ENCODE peak calls at places on chromosomes 3 and 15, in five cellular contexts. One of them, this sample, is unnamed.

GRCh38 chr15:62390793-62391543 is 225.9 kb upstream of the C2CD4B start:
- DNase-seq in mesenchymal stem cell: peak; percentile 73
- DNase-seq in H1: no peak
- DNase-seq in mesendoderm: peak; percentile 67
- DNase-seq in IMR-90: peak; percentile 36
- DNase-seq in this sample: peak; percentile 44

GRCh38 chr3:69695443-69695842 is 43.8 kb upstream of the MITF start:
- DNase-seq in H1: no peak
- DNase-seq in IMR-90: no peak
- DNase-seq in mesendoderm: no peak
- DNase-seq in mesenchymal stem cell: no peak
- DNase-seq in this sample: no peak

GRCh38 chr3:192831111-192831644 is 86.5 kb downstream of the MB21D2 start:
- DNase-seq in mesendoderm: no peak
- DNase-seq in H1: no peak
- DNase-seq in mesenchymal stem cell: peak; percentile 93
- DNase-seq in IMR-90: peak; percentile 98
- DNase-seq in this sample: no peak

GRCh38 chr3:20051123-20051806 is 11.0 kb downstream of the KAT2B start:
- DNase-seq in mesendoderm: no peak
- DNase-seq in mesenchymal stem cell: no peak
- DNase-seq in IMR-90: no peak
- DNase-seq in H1: no peak
- DNase-seq in this sample: no peak

GRCh38 chr15:57205999-57206398 is 170.3 kb upstream of the CGNL1 start:
- DNase-seq in H1: no peak
- DNase-seq in mesenchymal stem cell: no peak
- DNase-seq in mesendoderm: no peak
- DNase-seq in IMR-90: no peak
- DNase-seq in this sample: no peak

GRCh38 chr3:149395107-149396089 is 17.9 kb upstream of the TM4SF1 start:
- DNase-seq in mesenchymal stem cell: no peak
- DNase-seq in IMR-90: peak; percentile 67
- DNase-seq in mesendoderm: no peak
- DNase-seq in H1: no peak
- DNase-seq in this sample: no peak

GRCh38 chr3:69370156-69370944 is 15.5 kb downstream of the FRMD4B start:
- DNase-seq in H1: no peak
- DNase-seq in IMR-90: no peak
- DNase-seq in mesendoderm: no peak
- DNase-seq in mesenchymal stem cell: no peak
- DNase-seq in this sample: no peak

GRCh38 chr15:73116164-73116563 is 63.9 kb downstream of the NEO1 start:
- DNase-seq in H1: no peak
- DNase-seq in mesenchymal stem cell: no peak
- DNase-seq in IMR-90: no peak
- DNase-seq in mesendoderm: no peak
- DNase-seq in this sample: no peak

GRCh38 chr3:167732313-167733065 is 2.2 kb downstream of the PDCD10 start:
- DNase-seq in H1: no peak
- DNase-seq in mesenchymal stem cell: no peak
- DNase-seq in IMR-90: peak; percentile 0
- DNase-seq in mesendoderm: no peak
- DNase-seq in this sample: no peak

GRCh38 chr3:46561951-46562350 is 4.2 kb downstream of the LRRC2 start:
- DNase-seq in mesenchymal stem cell: no peak
- DNase-seq in mesendoderm: no peak
- DNase-seq in H1: no peak
- DNase-seq in IMR-90: peak; percentile 25
- DNase-seq in this sample: no peak

GRCh38 chr3:11159421-11159904 is 5.2 kb downstream of the HRH1 start:
- DNase-seq in H1: no peak
- DNase-seq in mesendoderm: no peak
- DNase-seq in mesenchymal stem cell: peak; percentile 71
- DNase-seq in IMR-90: peak; percentile 98
- DNase-seq in this sample: no peak

GRCh38 chr15:39801641-39802309 is 19.1 kb upstream of the FSIP1 start:
- DNase-seq in H1: no peak
- DNase-seq in mesendoderm: peak; percentile 49
- DNase-seq in mesenchymal stem cell: peak; percentile 32
- DNase-seq in IMR-90: no peak
- DNase-seq in this sample: no peak

GRCh38 chr3:38126121-38126892 is 10.6 kb downstream of the ACAA1 start:
- DNase-seq in mesenchymal stem cell: no peak
- DNase-seq in IMR-90: no peak
- DNase-seq in H1: no peak
- DNase-seq in mesendoderm: no peak
- DNase-seq in this sample: no peak

GRCh38 chr15:70947369-70948335 is 55.0 kb downstream of the LRRC49 start:
- DNase-seq in mesenchymal stem cell: no peak
- DNase-seq in mesendoderm: no peak
- DNase-seq in H1: no peak
- DNase-seq in IMR-90: no peak
- DNase-seq in this sample: no peak

GRCh38 chr3:167172377-167172776 is 207.7 kb downstream of the ZBBX start:
- DNase-seq in IMR-90: no peak
- DNase-seq in mesendoderm: no peak
- DNase-seq in mesenchymal stem cell: no peak
- DNase-seq in H1: no peak
- DNase-seq in this sample: no peak

GRCh38 chr15:67774626-67775025 is 50.7 kb upstream of the SKOR1 start:
- DNase-seq in H1: no peak
- DNase-seq in IMR-90: no peak
- DNase-seq in mesenchymal stem cell: no peak
- DNase-seq in mesendoderm: no peak
- DNase-seq in this sample: no peak

GRCh38 chr3:100761211-100761921 is 52.1 kb downstream of the TFG start:
- DNase-seq in mesenchymal stem cell: no peak
- DNase-seq in H1: no peak
- DNase-seq in mesendoderm: peak; percentile 23
- DNase-seq in IMR-90: no peak
- DNase-seq in this sample: no peak

GRCh38 chr3:50630916-50631315 is 14.0 kb downstream of the MAPKAPK3 start:
- DNase-seq in mesendoderm: no peak
- DNase-seq in mesenchymal stem cell: no peak
- DNase-seq in IMR-90: no peak
- DNase-seq in H1: no peak
- DNase-seq in this sample: no peak

DNA sequence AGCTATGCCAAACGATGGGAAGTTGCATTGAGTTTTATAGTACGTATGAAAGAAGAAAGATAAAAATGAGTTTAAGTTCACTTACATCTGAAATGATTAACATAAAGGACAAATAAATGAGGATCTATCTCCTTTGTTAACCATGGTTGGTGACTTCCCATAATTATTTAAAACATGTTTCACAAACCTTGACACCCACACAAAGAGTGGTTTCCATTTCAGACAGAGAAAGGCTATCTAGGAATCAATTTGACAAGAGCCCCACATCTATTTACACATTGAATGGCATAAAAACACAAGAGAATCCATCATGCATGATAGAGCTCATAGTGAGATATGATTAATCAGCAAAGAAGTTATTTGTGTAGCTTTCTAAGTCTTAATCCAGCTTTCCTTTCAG is 14.2 kb upstream of the MTMR10 start:
- DNase-seq in H1: no peak
- DNase-seq in mesendoderm: no peak
- DNase-seq in mesenchymal stem cell: no peak
- DNase-seq in IMR-90: no peak
- DNase-seq in this sample: no peak
- H3K4ac ChIP-seq in H1: no peak overlapping the region
- H3K4ac ChIP-seq in mesendoderm: no peak overlapping the region
- H3K4ac ChIP-seq in mesenchymal stem cell: no peak overlapping the region
- H3K4ac ChIP-seq in IMR-90: no peak overlapping the region
- H3K4ac ChIP-seq in this sample: no peak overlapping the region

GRCh38 chr3:112582242-112582874 is 20.5 kb downstream of the SLC35A5 start:
- DNase-seq in H1: no peak
- DNase-seq in IMR-90: peak; percentile 80
- DNase-seq in mesenchymal stem cell: peak; percentile 68
- DNase-seq in mesendoderm: peak; percentile 54
- DNase-seq in this sample: peak; percentile 15

GRCh38 chr3:112583105-112583504 is 21.3 kb downstream of the SLC35A5 start:
- DNase-seq in IMR-90: no peak
- DNase-seq in H1: no peak
- DNase-seq in mesenchymal stem cell: no peak
- DNase-seq in mesendoderm: no peak
- DNase-seq in this sample: no peak

GRCh38 chr3:112587336-112587735 is 25.5 kb downstream of the SLC35A5 start:
- DNase-seq in mesendoderm: no peak
- DNase-seq in IMR-90: no peak
- DNase-seq in H1: no peak
- DNase-seq in mesenchymal stem cell: no peak
- DNase-seq in this sample: no peak

DNA sequence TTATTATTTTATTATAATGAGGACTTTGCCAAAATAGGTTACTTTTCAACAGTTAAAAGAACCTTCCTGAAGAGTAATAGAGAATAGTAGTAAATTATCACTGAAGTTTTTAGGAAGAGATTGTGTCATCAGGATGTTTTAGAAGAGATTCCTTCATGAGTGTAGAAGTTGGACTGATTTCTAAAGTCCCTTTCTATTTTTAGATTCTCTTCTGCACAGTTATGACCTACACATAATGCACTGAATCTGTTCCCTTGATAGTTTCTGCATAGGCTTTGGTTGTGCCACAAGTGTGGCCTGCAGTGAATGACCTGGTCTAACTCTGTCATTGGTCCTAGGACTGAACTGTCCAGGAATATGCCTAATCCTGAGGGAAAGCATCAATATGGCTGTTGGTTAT is 23.9 kb downstream of the SLC35A5 start:
- DNase-seq in mesendoderm: no peak
- DNase-seq in mesenchymal stem cell: no peak
- DNase-seq in IMR-90: peak; percentile 43
- DNase-seq in H1: no peak
- DNase-seq in this sample: no peak
- H3K23ac ChIP-seq in mesendoderm: no peak overlapping the region
- H3K23ac ChIP-seq in mesenchymal stem cell: no peak overlapping the region
- H3K23ac ChIP-seq in IMR-90: no peak overlapping the region
- H3K23ac ChIP-seq in H1: no peak overlapping the region
- H3K23ac ChIP-seq in this sample: no peak overlapping the region

GRCh38 chr3:105944721-105945120 is 75.9 kb upstream of the CBLB start:
- DNase-seq in H1: no peak
- DNase-seq in mesendoderm: no peak
- DNase-seq in IMR-90: peak; percentile 88
- DNase-seq in mesenchymal stem cell: peak; percentile 24
- DNase-seq in this sample: no peak
- H3K4me3 ChIP-seq in H1: no peak overlapping the region
- H3K4me3 ChIP-seq in mesendoderm: no peak overlapping the region
- H3K4me3 ChIP-seq in IMR-90: no peak overlapping the region
- H3K4me3 ChIP-seq in mesenchymal stem cell: no peak overlapping the region
- H3K4me3 ChIP-seq in this sample: no peak overlapping the region

DNA sequence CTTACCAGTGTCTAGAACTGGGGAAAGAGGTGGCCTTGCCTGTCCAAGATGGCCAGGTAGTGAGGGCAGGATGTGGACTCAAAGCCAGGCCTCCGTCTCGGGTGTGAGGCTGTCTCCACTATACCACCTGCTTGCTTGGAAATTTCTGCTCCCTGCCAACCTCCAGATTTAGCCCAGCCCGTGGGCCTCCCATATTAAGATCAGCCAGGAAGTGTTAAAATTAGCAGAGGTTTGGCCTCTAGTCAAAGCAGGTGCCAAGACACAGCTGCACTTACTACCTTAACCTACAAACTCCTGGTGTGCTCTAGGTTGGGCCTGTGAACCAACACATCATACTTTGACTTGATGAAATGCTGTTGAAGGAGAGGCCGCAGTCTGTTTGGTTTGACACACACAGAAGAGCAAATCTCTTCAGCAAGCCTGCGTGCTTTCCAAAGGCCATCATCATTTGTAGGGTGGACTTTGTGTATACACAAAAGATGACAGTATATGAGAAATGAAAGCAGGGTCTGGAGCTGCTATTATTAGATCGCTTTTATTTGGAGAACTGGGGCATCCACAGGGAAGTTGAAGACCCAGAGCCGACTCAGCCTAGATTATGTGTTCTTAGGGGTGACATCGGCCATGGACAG is 206.5 kb downstream of the XXYLT1 start:
- DNase-seq in IMR-90: peak; percentile 51
- DNase-seq in mesenchymal stem cell: no peak
- DNase-seq in H1: no peak
- DNase-seq in mesendoderm: no peak
- DNase-seq in this sample: no peak
- H3K4ac ChIP-seq in IMR-90: no peak overlapping the region
- H3K4ac ChIP-seq in mesenchymal stem cell: no peak overlapping the region
- H3K4ac ChIP-seq in H1: no peak overlapping the region
- H3K4ac ChIP-seq in mesendoderm: no peak overlapping the region
- H3K4ac ChIP-seq in this sample: no peak overlapping the region